ENCODE peak calls at places on chromosomes 1 and 21, in ten cellular contexts. K is left ventricle myocardium inferior, Z is neural progenitor cell, T is MCF 10A, G is epithelial cell of esophagus, H is AG09319, P is pancreas, C is HL-60, N is cardiac fibroblast, W is omental fat pad. D is an unnamed sample.

GRCh38 chr1:207841318-207841717 is 69.6 kb downstream of the CD34 start:
- DNase-seq in K (no peak), Z (no peak), T (no peak), G (no peak), H (no peak), P (no peak), C (no peak), N (no peak), W (no peak), D (no peak)

GRCh38 chr1:31244326-31244725 is 4.6 kb upstream of the NKAIN1 start:
- DNase-seq in K (no peak), Z (no peak), T (peak; percentile 24), G (peak; percentile 60), H (no peak), P (no peak), C (no peak), N (peak; percentile 70), W (no peak), D (no peak)

GRCh38 chr21:41653944-41654625 is 112.8 kb downstream of the RIPK4 start:
- DNase-seq in K (no peak), Z (no peak), T (peak; percentile 74), G (peak; percentile 80), H (no peak), P (no peak), C (no peak), N (peak; percentile 79), W (no peak), D (no peak)

GRCh38 chr1:180239145-180240096 is 9.4 kb downstream of the LHX4 start:
- DNase-seq in K (no peak), Z (peak; percentile 68), T (no peak), G (no peak), H (no peak), P (no peak), C (no peak), N (no peak), W (no peak), D (no peak)

GRCh38 chr1:19974822-19975416 is 4.5 kb downstream of the PLA2G2A start:
- DNase-seq in K (peak; percentile 49), Z (peak; percentile 69), T (peak; percentile 67), G (peak; percentile 78), H (peak; percentile 35), P (peak; percentile 76), C (no peak), N (peak; percentile 80), W (no peak), D (peak; percentile 67)

GRCh38 chr1:6348511-6349191 is 44.9 kb downstream of the ACOT7 start:
- DNase-seq in K (peak; percentile 39), Z (peak; percentile 55), T (no peak), G (peak; percentile 62), H (no peak), P (no peak), C (no peak), N (peak; percentile 81), W (no peak), D (no peak)

GRCh38 chr1:193542668-193543067 is 356.3 kb upstream of the B3GALT2 start:
- DNase-seq in K (no peak), Z (no peak), T (no peak), G (peak; percentile 7), H (no peak), P (no peak), C (no peak), N (no peak), W (no peak), D (no peak)

GRCh38 chr1:232339077-232339476 is 290.9 kb downstream of the SIPA1L2 start:
- DNase-seq in K (no peak), Z (no peak), T (no peak), G (no peak), H (no peak), P (no peak), C (no peak), N (no peak), W (no peak), D (no peak)

GRCh38 chr21:42117229-42118048 is 46.3 kb downstream of the UMODL1 start:
- DNase-seq in K (peak; percentile 67), Z (peak; percentile 73), T (peak; percentile 67), G (peak; percentile 74), H (peak; percentile 54), P (peak; percentile 48), C (peak; percentile 35), N (peak; percentile 85), W (peak; percentile 55), D (peak; percentile 66)

GRCh38 chr1:7899741-7900140 is 40.9 kb downstream of the TNFRSF9 start:
- DNase-seq in K (no peak), Z (no peak), T (no peak), G (peak; percentile 34), H (no peak), P (no peak), C (no peak), N (peak; percentile 45), W (no peak), D (no peak)

GRCh38 chr1:17033481-17033880 is 20.4 kb downstream of the SDHB start:
- DNase-seq in K (no peak), Z (no peak), T (no peak), G (no peak), H (no peak), P (no peak), C (no peak), N (no peak), W (no peak), D (no peak)

GRCh38 chr1:116902718-116903390 is 6.9 kb upstream of the PTGFRN start:
- DNase-seq in K (no peak), Z (no peak), T (no peak), G (peak; percentile 46), H (no peak), P (no peak), C (no peak), N (no peak), W (no peak), D (no peak)

DNA sequence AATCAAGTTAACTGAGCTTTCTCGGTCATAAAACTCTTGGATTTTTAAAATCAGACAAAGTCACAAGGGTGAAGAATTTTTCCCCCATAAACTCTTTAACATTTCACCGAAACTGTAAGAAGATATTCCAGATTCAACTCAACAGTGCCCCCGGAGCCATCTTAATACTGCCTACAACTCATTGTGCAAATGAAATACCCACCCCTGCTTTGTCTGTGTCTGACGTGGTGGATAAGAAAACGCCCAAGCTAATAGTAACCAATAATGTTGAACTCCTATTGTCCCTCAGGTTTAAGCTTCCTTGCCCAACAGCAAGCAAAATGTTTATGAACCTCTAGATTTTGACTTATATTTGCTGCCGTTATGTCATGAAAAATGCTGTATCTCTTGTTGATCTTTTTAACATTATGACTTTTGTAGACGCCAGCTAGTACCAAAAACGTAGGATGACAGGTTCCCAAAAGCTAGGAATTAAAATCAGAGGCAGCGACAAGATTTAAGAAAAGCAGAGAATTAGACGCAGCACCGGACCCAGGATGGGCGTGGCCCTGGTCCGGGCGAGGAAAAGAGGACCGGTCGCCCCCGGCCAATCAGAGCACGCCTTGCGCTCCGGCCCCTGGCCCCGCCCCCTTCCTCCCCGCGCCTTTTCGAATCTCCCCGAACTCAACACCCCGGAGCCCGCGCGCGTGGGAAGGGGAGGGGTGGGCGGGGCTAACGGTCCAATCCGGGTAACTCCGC is 1.1 kb downstream of the STMN1 start:
- DNase-seq in K (peak; percentile 96), Z (peak; percentile 97), T (peak; percentile 91), G (peak; percentile 90), H (peak; percentile 76), P (peak; percentile 88), C (peak; percentile 73), N (peak; percentile 90), W (peak; percentile 85), D (peak; percentile 94)
- TF ChIP-seq CTCF in K (peak; percentile 7), Z (no peak), T (no peak), G (no peak), H (peak; percentile 17), P (no peak), C (no peak), N (peak; percentile 21), W (no peak), D (no peak)

GRCh38 chr1:204731509-204731908 is 46.0 kb upstream of the LRRN2 start:
- DNase-seq in K (no peak), Z (no peak), T (no peak), G (no peak), H (no peak), P (no peak), C (no peak), N (no peak), W (no peak), D (no peak)

GRCh38 chr1:204731997-204732396 is 46.5 kb upstream of the LRRN2 start:
- DNase-seq in K (no peak), Z (no peak), T (no peak), G (no peak), H (no peak), P (no peak), C (no peak), N (no peak), W (no peak), D (no peak)

GRCh38 chr1:204735042-204735441 is 49.5 kb upstream of the LRRN2 start:
- DNase-seq in K (no peak), Z (no peak), T (no peak), G (no peak), H (no peak), P (no peak), C (no peak), N (no peak), W (no peak), D (no peak)

GRCh38 chr1:204733869-204734596 is 48.5 kb upstream of the LRRN2 start:
- DNase-seq in K (no peak), Z (no peak), T (no peak), G (no peak), H (no peak), P (no peak), C (no peak), N (no peak), W (no peak), D (no peak)

DNA sequence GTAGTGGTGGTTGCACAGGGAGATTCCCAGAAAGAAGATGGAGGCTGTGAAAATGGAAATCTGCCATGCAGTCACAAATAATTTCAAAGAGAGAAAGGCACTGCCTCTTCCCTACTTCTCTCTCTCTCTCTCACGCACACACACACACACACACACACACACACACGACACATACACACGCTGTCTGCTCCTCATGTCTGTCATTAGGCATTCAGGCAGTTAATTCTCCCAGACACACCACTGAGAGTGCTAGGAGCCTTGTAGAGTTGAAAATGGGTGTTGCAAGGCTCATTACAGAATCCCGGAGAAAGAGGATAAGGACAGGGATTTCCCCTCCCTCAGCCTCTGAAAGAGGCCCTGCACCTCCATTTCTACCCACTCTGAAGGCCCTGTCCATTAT is 47.8 kb upstream of the LRRN2 start:
- DNase-seq in K (no peak), Z (no peak), T (no peak), G (no peak), H (no peak), P (no peak), C (no peak), N (no peak), W (no peak), D (no peak)
- TF ChIP-seq CTCF in K (no peak), Z (no peak), T (no peak), G (no peak), H (no peak), P (no peak), C (no peak), N (no peak), W (no peak), D (no peak)

GRCh38 chr1:62050165-62050564 is 144.5 kb upstream of the L1TD1 start:
- DNase-seq in K (no peak), Z (no peak), T (no peak), G (no peak), H (no peak), P (no peak), C (no peak), N (no peak), W (no peak), D (no peak)
- TF ChIP-seq CTCF in K (no peak), Z (no peak), T (no peak), G (no peak), H (no peak), P (no peak), C (no peak), N (no peak), W (no peak), D (no peak)

GRCh38 chr21:21003701-21004100 is 5.5 kb downstream of the NCAM2 start:
- DNase-seq in K (no peak), Z (peak; percentile 56), T (peak; percentile 55), G (peak; percentile 5), H (no peak), P (no peak), C (peak; percentile 49), N (peak; percentile 59), W (no peak), D (no peak)
- TF ChIP-seq CTCF in K (peak; percentile 28), Z (peak; percentile 60), T (peak; percentile 31), G (no peak), H (peak; percentile 19), P (no peak), C (peak; percentile 23), N (peak; percentile 31), W (no peak), D (no peak)

D was measured in right lobe of liver.